ENCODE peak calls at places on chromosome 15, in ten cellular contexts. One of them, this sample, is unnamed. For H3K9me3, the result is how much of the 10 kb centered on the place peaks cover.

GRCh38 chr15:69403611-69404010 is 10.5 kb upstream of the KIF23 start:
- DNase-seq in stomach: no peak
- DNase-seq in esophagus squamous epithelium: no peak
- DNase-seq in RWPE2: no peak
- DNase-seq in right atrium auricular region: no peak
- DNase-seq in Caco-2: no peak
- DNase-seq in cardiac muscle cell: no peak
- DNase-seq in CD4-positive, alpha-beta T cell: no peak
- DNase-seq in lower lobe of right lung: no peak
- DNase-seq in left lung: no peak
- DNase-seq in this sample: no peak

GRCh38 chr15:83379574-83379973 is 67.6 kb upstream of the SH3GL3 start:
- DNase-seq in stomach: no peak
- DNase-seq in esophagus squamous epithelium: no peak
- DNase-seq in RWPE2: peak
- DNase-seq in right atrium auricular region: no peak
- DNase-seq in Caco-2: no peak
- DNase-seq in cardiac muscle cell: no peak
- DNase-seq in CD4-positive, alpha-beta T cell: no peak
- DNase-seq in lower lobe of right lung: no peak
- DNase-seq in left lung: no peak
- DNase-seq in this sample: no peak

GRCh38 chr15:88529021-88529630 is 17.4 kb downstream of the DET1 start:
- DNase-seq in stomach: no peak
- DNase-seq in esophagus squamous epithelium: no peak
- DNase-seq in RWPE2: no peak
- DNase-seq in right atrium auricular region: no peak
- DNase-seq in Caco-2: no peak
- DNase-seq in cardiac muscle cell: no peak
- DNase-seq in CD4-positive, alpha-beta T cell: no peak
- DNase-seq in lower lobe of right lung: no peak
- DNase-seq in left lung: no peak
- DNase-seq in this sample: no peak

GRCh38 chr15:51793521-51793920 is 35.9 kb upstream of the TMOD3 start:
- DNase-seq in stomach: peak
- DNase-seq in esophagus squamous epithelium: no peak
- DNase-seq in RWPE2: no peak
- DNase-seq in right atrium auricular region: peak
- DNase-seq in Caco-2: no peak
- DNase-seq in cardiac muscle cell: no peak
- DNase-seq in CD4-positive, alpha-beta T cell: no peak
- DNase-seq in lower lobe of right lung: peak
- DNase-seq in left lung: no peak
- DNase-seq in this sample: no peak

GRCh38 chr15:64216161-64216560 is 53.3 kb upstream of the PPIB start:
- DNase-seq in stomach: no peak
- DNase-seq in esophagus squamous epithelium: no peak
- DNase-seq in RWPE2: no peak
- DNase-seq in right atrium auricular region: no peak
- DNase-seq in Caco-2: no peak
- DNase-seq in cardiac muscle cell: no peak
- DNase-seq in CD4-positive, alpha-beta T cell: no peak
- DNase-seq in lower lobe of right lung: no peak
- DNase-seq in left lung: no peak
- DNase-seq in this sample: no peak

GRCh38 chr15:74127954-74128784 is 2.2 kb upstream of the ISLR2 start:
- DNase-seq in stomach: no peak
- DNase-seq in esophagus squamous epithelium: no peak
- DNase-seq in RWPE2: no peak
- DNase-seq in right atrium auricular region: no peak
- DNase-seq in Caco-2: no peak
- DNase-seq in cardiac muscle cell: peak
- DNase-seq in CD4-positive, alpha-beta T cell: no peak
- DNase-seq in lower lobe of right lung: no peak
- DNase-seq in left lung: no peak
- DNase-seq in this sample: no peak

GRCh38 chr15:85838655-85839054 is 43.9 kb upstream of the KLHL25 start:
- DNase-seq in stomach: peak
- DNase-seq in esophagus squamous epithelium: no peak
- DNase-seq in RWPE2: no peak
- DNase-seq in right atrium auricular region: no peak
- DNase-seq in Caco-2: no peak
- DNase-seq in cardiac muscle cell: no peak
- DNase-seq in CD4-positive, alpha-beta T cell: no peak
- DNase-seq in lower lobe of right lung: no peak
- DNase-seq in left lung: no peak
- DNase-seq in this sample: no peak

GRCh38 chr15:88841201-88841600 is 38.0 kb downstream of the ACAN start:
- DNase-seq in stomach: no peak
- DNase-seq in esophagus squamous epithelium: no peak
- DNase-seq in RWPE2: no peak
- DNase-seq in right atrium auricular region: no peak
- DNase-seq in Caco-2: no peak
- DNase-seq in cardiac muscle cell: no peak
- DNase-seq in CD4-positive, alpha-beta T cell: no peak
- DNase-seq in lower lobe of right lung: no peak
- DNase-seq in left lung: no peak
- DNase-seq in this sample: no peak

GRCh38 chr15:90659481-90659880 is 57.7 kb upstream of the BLM start:
- DNase-seq in stomach: no peak
- DNase-seq in esophagus squamous epithelium: no peak
- DNase-seq in RWPE2: no peak
- DNase-seq in right atrium auricular region: no peak
- DNase-seq in Caco-2: no peak
- DNase-seq in cardiac muscle cell: no peak
- DNase-seq in CD4-positive, alpha-beta T cell: no peak
- DNase-seq in lower lobe of right lung: no peak
- DNase-seq in left lung: peak
- DNase-seq in this sample: no peak

GRCh38 chr15:49040151-49040550 is 6.1 kb downstream of the SECISBP2L start:
- DNase-seq in stomach: no peak
- DNase-seq in esophagus squamous epithelium: no peak
- DNase-seq in RWPE2: no peak
- DNase-seq in right atrium auricular region: no peak
- DNase-seq in Caco-2: no peak
- DNase-seq in cardiac muscle cell: no peak
- DNase-seq in CD4-positive, alpha-beta T cell: no peak
- DNase-seq in lower lobe of right lung: no peak
- DNase-seq in left lung: no peak
- DNase-seq in this sample: no peak

GRCh38 chr15:74317820-74318375 is 49.5 kb downstream of the CYP11A1 start:
- DNase-seq in stomach: no peak
- DNase-seq in esophagus squamous epithelium: no peak
- DNase-seq in RWPE2: no peak
- DNase-seq in right atrium auricular region: peak
- DNase-seq in Caco-2: no peak
- DNase-seq in cardiac muscle cell: no peak
- DNase-seq in CD4-positive, alpha-beta T cell: no peak
- DNase-seq in lower lobe of right lung: no peak
- DNase-seq in left lung: no peak
- DNase-seq in this sample: peak

GRCh38 chr15:38886315-38887163 is 321.9 kb upstream of the RASGRP1 start:
- DNase-seq in stomach: no peak
- DNase-seq in esophagus squamous epithelium: no peak
- DNase-seq in RWPE2: no peak
- DNase-seq in right atrium auricular region: no peak
- DNase-seq in Caco-2: no peak
- DNase-seq in cardiac muscle cell: no peak
- DNase-seq in CD4-positive, alpha-beta T cell: no peak
- DNase-seq in lower lobe of right lung: no peak
- DNase-seq in left lung: no peak
- DNase-seq in this sample: no peak

GRCh38 chr15:73982251-73982962 is 9.7 kb downstream of the STOML1 start:
- DNase-seq in stomach: peak
- DNase-seq in esophagus squamous epithelium: no peak
- DNase-seq in RWPE2: peak
- DNase-seq in right atrium auricular region: peak
- DNase-seq in Caco-2: no peak
- DNase-seq in cardiac muscle cell: no peak
- DNase-seq in CD4-positive, alpha-beta T cell: no peak
- DNase-seq in lower lobe of right lung: peak
- DNase-seq in left lung: peak
- DNase-seq in this sample: peak

GRCh38 chr15:36888018-36888992 is 212.0 kb downstream of the MEIS2 start:
- DNase-seq in stomach: no peak
- DNase-seq in esophagus squamous epithelium: no peak
- DNase-seq in RWPE2: no peak
- DNase-seq in right atrium auricular region: no peak
- DNase-seq in Caco-2: no peak
- DNase-seq in cardiac muscle cell: peak
- DNase-seq in CD4-positive, alpha-beta T cell: no peak
- DNase-seq in lower lobe of right lung: no peak
- DNase-seq in left lung: no peak
- DNase-seq in this sample: no peak

GRCh38 chr15:94324117-94324826 is 92.9 kb downstream of the MCTP2 start:
- DNase-seq in stomach: peak
- DNase-seq in esophagus squamous epithelium: no peak
- DNase-seq in RWPE2: no peak
- DNase-seq in right atrium auricular region: no peak
- DNase-seq in Caco-2: no peak
- DNase-seq in cardiac muscle cell: peak
- DNase-seq in CD4-positive, alpha-beta T cell: peak
- DNase-seq in lower lobe of right lung: no peak
- DNase-seq in left lung: peak
- DNase-seq in this sample: peak
- H3K9me3 ChIP-seq in stomach: under half
- H3K9me3 ChIP-seq in esophagus squamous epithelium: under half
- H3K9me3 ChIP-seq in RWPE2: under half
- H3K9me3 ChIP-seq in right atrium auricular region: under half
- H3K9me3 ChIP-seq in Caco-2: under half
- H3K9me3 ChIP-seq in cardiac muscle cell: under half
- H3K9me3 ChIP-seq in CD4-positive, alpha-beta T cell: under half
- H3K9me3 ChIP-seq in lower lobe of right lung: under half
- H3K9me3 ChIP-seq in left lung: under half
- H3K9me3 ChIP-seq in this sample: under half

GRCh38 chr15:25176991-25177954 is 222.5 kb downstream of the SNRPN start:
- DNase-seq in stomach: peak
- DNase-seq in esophagus squamous epithelium: no peak
- DNase-seq in RWPE2: peak
- DNase-seq in right atrium auricular region: peak
- DNase-seq in Caco-2: peak
- DNase-seq in cardiac muscle cell: no peak
- DNase-seq in CD4-positive, alpha-beta T cell: no peak
- DNase-seq in lower lobe of right lung: peak
- DNase-seq in left lung: peak
- DNase-seq in this sample: peak
- H3K9me3 ChIP-seq in stomach: half or more
- H3K9me3 ChIP-seq in esophagus squamous epithelium: half or more
- H3K9me3 ChIP-seq in RWPE2: half or more
- H3K9me3 ChIP-seq in right atrium auricular region: under half
- H3K9me3 ChIP-seq in Caco-2: half or more
- H3K9me3 ChIP-seq in cardiac muscle cell: under half
- H3K9me3 ChIP-seq in CD4-positive, alpha-beta T cell: half or more
- H3K9me3 ChIP-seq in lower lobe of right lung: under half
- H3K9me3 ChIP-seq in left lung: under half
- H3K9me3 ChIP-seq in this sample: under half

DNA sequence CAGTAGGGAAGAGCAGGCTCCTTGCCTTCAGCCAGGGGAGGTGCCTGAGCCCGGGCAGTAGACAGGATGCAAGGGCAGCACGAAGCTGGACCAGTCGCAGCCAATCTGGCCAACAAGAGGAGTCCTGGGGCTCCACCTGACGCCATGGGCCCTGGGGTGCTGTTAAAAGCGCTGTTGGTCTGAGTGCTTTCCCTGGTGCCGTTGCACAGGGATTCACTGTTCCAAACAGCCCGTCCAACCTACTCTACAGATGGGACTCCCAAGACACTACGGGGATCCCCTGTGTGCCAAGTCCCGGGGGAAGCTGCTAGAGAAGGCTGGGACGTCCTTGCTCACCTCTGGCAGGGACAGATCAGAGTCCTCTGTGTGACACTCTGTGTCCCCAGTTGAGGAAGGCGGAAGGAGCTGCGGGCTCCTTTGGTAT is 632 bp downstream of the CTSH start:
- DNase-seq in stomach: peak
- DNase-seq in esophagus squamous epithelium: no peak
- DNase-seq in RWPE2: no peak
- DNase-seq in right atrium auricular region: no peak
- DNase-seq in Caco-2: no peak
- DNase-seq in cardiac muscle cell: no peak
- DNase-seq in CD4-positive, alpha-beta T cell: no peak
- DNase-seq in lower lobe of right lung: no peak
- DNase-seq in left lung: no peak
- DNase-seq in this sample: no peak
- H3K9me3 ChIP-seq in stomach: under half
- H3K9me3 ChIP-seq in esophagus squamous epithelium: under half
- H3K9me3 ChIP-seq in RWPE2: under half
- H3K9me3 ChIP-seq in right atrium auricular region: under half
- H3K9me3 ChIP-seq in Caco-2: under half
- H3K9me3 ChIP-seq in cardiac muscle cell: under half
- H3K9me3 ChIP-seq in CD4-positive, alpha-beta T cell: under half
- H3K9me3 ChIP-seq in lower lobe of right lung: under half
- H3K9me3 ChIP-seq in left lung: under half
- H3K9me3 ChIP-seq in this sample: under half

GRCh38 chr15:71195242-71195641 is 80.0 kb downstream of the THSD4 start:
- DNase-seq in stomach: no peak
- DNase-seq in esophagus squamous epithelium: no peak
- DNase-seq in RWPE2: no peak
- DNase-seq in right atrium auricular region: no peak
- DNase-seq in Caco-2: no peak
- DNase-seq in cardiac muscle cell: no peak
- DNase-seq in CD4-positive, alpha-beta T cell: no peak
- DNase-seq in lower lobe of right lung: no peak
- DNase-seq in left lung: no peak
- DNase-seq in this sample: no peak

GRCh38 chr15:71198846-71199245 is 83.6 kb downstream of the THSD4 start:
- DNase-seq in stomach: no peak
- DNase-seq in esophagus squamous epithelium: no peak
- DNase-seq in RWPE2: no peak
- DNase-seq in right atrium auricular region: no peak
- DNase-seq in Caco-2: no peak
- DNase-seq in cardiac muscle cell: peak
- DNase-seq in CD4-positive, alpha-beta T cell: no peak
- DNase-seq in lower lobe of right lung: no peak
- DNase-seq in left lung: no peak
- DNase-seq in this sample: no peak

GRCh38 chr15:71194286-71194685 is 79.0 kb downstream of the THSD4 start:
- DNase-seq in stomach: no peak
- DNase-seq in esophagus squamous epithelium: no peak
- DNase-seq in RWPE2: no peak
- DNase-seq in right atrium auricular region: no peak
- DNase-seq in Caco-2: no peak
- DNase-seq in cardiac muscle cell: no peak
- DNase-seq in CD4-positive, alpha-beta T cell: no peak
- DNase-seq in lower lobe of right lung: no peak
- DNase-seq in left lung: no peak
- DNase-seq in this sample: no peak

GRCh38 chr15:71199384-71200351 is 84.4 kb downstream of the THSD4 start:
- DNase-seq in stomach: no peak
- DNase-seq in esophagus squamous epithelium: no peak
- DNase-seq in RWPE2: no peak
- DNase-seq in right atrium auricular region: no peak
- DNase-seq in Caco-2: no peak
- DNase-seq in cardiac muscle cell: no peak
- DNase-seq in CD4-positive, alpha-beta T cell: no peak
- DNase-seq in lower lobe of right lung: no peak
- DNase-seq in left lung: no peak
- DNase-seq in this sample: no peak

DNA sequence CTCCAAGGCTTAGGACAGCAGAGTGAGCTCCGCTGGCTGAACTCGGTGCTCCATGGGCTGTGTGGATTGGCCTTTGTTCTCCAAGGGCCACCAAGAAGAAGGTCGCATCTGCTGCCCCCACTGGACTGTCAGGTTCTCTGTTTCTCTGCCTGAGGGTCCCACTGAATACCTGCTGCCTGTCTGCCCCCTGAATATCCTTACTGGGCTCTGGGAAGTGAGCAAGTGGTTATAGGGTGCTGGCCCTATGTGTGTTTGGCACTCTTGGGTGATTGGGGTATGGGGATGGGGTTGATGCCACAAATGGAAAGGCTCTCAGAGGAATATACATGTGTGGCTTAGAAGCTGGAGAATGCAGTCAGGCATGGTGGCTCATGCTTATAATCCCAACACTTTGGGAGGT is 82.3 kb downstream of the THSD4 start:
- DNase-seq in stomach: no peak
- DNase-seq in esophagus squamous epithelium: no peak
- DNase-seq in RWPE2: no peak
- DNase-seq in right atrium auricular region: no peak
- DNase-seq in Caco-2: no peak
- DNase-seq in cardiac muscle cell: no peak
- DNase-seq in CD4-positive, alpha-beta T cell: no peak
- DNase-seq in lower lobe of right lung: no peak
- DNase-seq in left lung: no peak
- DNase-seq in this sample: no peak
- H3K9me3 ChIP-seq in stomach: under half
- H3K9me3 ChIP-seq in esophagus squamous epithelium: under half
- H3K9me3 ChIP-seq in RWPE2: under half
- H3K9me3 ChIP-seq in right atrium auricular region: under half
- H3K9me3 ChIP-seq in Caco-2: under half
- H3K9me3 ChIP-seq in cardiac muscle cell: under half
- H3K9me3 ChIP-seq in CD4-positive, alpha-beta T cell: under half
- H3K9me3 ChIP-seq in lower lobe of right lung: under half
- H3K9me3 ChIP-seq in left lung: under half
- H3K9me3 ChIP-seq in this sample: under half

This sample was measured in right lobe of liver.